ENCODE peak calls at places on chromosomes 2 and 18, in five cellular contexts. One of them, this sample, is unnamed.

GRCh38 chr2:215461836-215462532 is 26.1 kb upstream of the FN1 start:
- DNase-seq in upper lobe of left lung: no peak
- DNase-seq in sigmoid colon: no peak
- DNase-seq in IMR-90: peak; percentile 67
- DNase-seq in stomach: no peak
- DNase-seq in this sample: no peak

GRCh38 chr18:34901299-34901698 is 139.9 kb upstream of the MAPRE2 start:
- DNase-seq in upper lobe of left lung: no peak
- DNase-seq in sigmoid colon: no peak
- DNase-seq in IMR-90: peak; percentile 25
- DNase-seq in stomach: no peak
- DNase-seq in this sample: no peak

GRCh38 chr2:20108655-20109396 is 57.4 kb upstream of the LAPTM4A start:
- DNase-seq in upper lobe of left lung: no peak
- DNase-seq in sigmoid colon: no peak
- DNase-seq in IMR-90: peak; percentile 85
- DNase-seq in stomach: no peak
- DNase-seq in this sample: peak; percentile 46

GRCh38 chr2:237616373-237617304 is 10.7 kb upstream of the LRRFIP1 start:
- DNase-seq in upper lobe of left lung: no peak
- DNase-seq in sigmoid colon: no peak
- DNase-seq in IMR-90: peak; percentile 85
- DNase-seq in stomach: no peak
- DNase-seq in this sample: no peak

GRCh38 chr2:3742743-3743142 is 39.4 kb downstream of the DCDC2C start:
- DNase-seq in upper lobe of left lung: no peak
- DNase-seq in sigmoid colon: no peak
- DNase-seq in IMR-90: no peak
- DNase-seq in stomach: no peak
- DNase-seq in this sample: no peak

GRCh38 chr2:78757191-78757590 is 268.3 kb upstream of the REG3G start:
- DNase-seq in upper lobe of left lung: no peak
- DNase-seq in sigmoid colon: no peak
- DNase-seq in IMR-90: no peak
- DNase-seq in stomach: no peak
- DNase-seq in this sample: no peak

GRCh38 chr2:143110759-143111428 is 18.3 kb upstream of the ARHGAP15 start:
- DNase-seq in upper lobe of left lung: no peak
- DNase-seq in sigmoid colon: no peak
- DNase-seq in IMR-90: peak; percentile 50
- DNase-seq in stomach: peak; percentile 64
- DNase-seq in this sample: peak; percentile 53

GRCh38 chr2:182319556-182319955 is 107.3 kb downstream of the PDE1A start:
- DNase-seq in upper lobe of left lung: no peak
- DNase-seq in sigmoid colon: no peak
- DNase-seq in IMR-90: no peak
- DNase-seq in stomach: no peak
- DNase-seq in this sample: no peak

GRCh38 chr2:42965910-42966309 is 173.5 kb upstream of the HAAO start:
- DNase-seq in upper lobe of left lung: no peak
- DNase-seq in sigmoid colon: no peak
- DNase-seq in IMR-90: no peak
- DNase-seq in stomach: no peak
- DNase-seq in this sample: no peak

GRCh38 chr2:225310745-225311144 is 88.8 kb upstream of the NYAP2 start:
- DNase-seq in upper lobe of left lung: no peak
- DNase-seq in sigmoid colon: no peak
- DNase-seq in IMR-90: no peak
- DNase-seq in stomach: no peak
- DNase-seq in this sample: no peak

GRCh38 chr2:129438501-129439057 is 540.9 kb upstream of the RAB6C start:
- DNase-seq in upper lobe of left lung: no peak
- DNase-seq in sigmoid colon: no peak
- DNase-seq in IMR-90: no peak
- DNase-seq in stomach: no peak
- DNase-seq in this sample: no peak

GRCh38 chr2:74003494-74004211 is 18.9 kb downstream of the TET3 start:
- DNase-seq in upper lobe of left lung: no peak
- DNase-seq in sigmoid colon: no peak
- DNase-seq in IMR-90: peak; percentile 82
- DNase-seq in stomach: no peak
- DNase-seq in this sample: peak; percentile 59

GRCh38 chr18:68221116-68221724 is 493.7 kb downstream of the TMX3 start:
- DNase-seq in upper lobe of left lung: no peak
- DNase-seq in sigmoid colon: no peak
- DNase-seq in IMR-90: no peak
- DNase-seq in stomach: no peak
- DNase-seq in this sample: no peak

GRCh38 chr2:64259301-64259700 is 115.1 kb upstream of the PELI1 start:
- DNase-seq in upper lobe of left lung: no peak
- DNase-seq in sigmoid colon: no peak
- DNase-seq in IMR-90: no peak
- DNase-seq in stomach: no peak
- DNase-seq in this sample: no peak

GRCh38 chr18:79503891-79504475 is 108.3 kb downstream of the NFATC1 start:
- DNase-seq in upper lobe of left lung: no peak
- DNase-seq in sigmoid colon: no peak
- DNase-seq in IMR-90: no peak
- DNase-seq in stomach: no peak
- DNase-seq in this sample: no peak

GRCh38 chr2:196823750-196824149 is 14.6 kb upstream of the C2orf66 start:
- DNase-seq in upper lobe of left lung: no peak
- DNase-seq in sigmoid colon: no peak
- DNase-seq in IMR-90: peak; percentile 86
- DNase-seq in stomach: no peak
- DNase-seq in this sample: peak; percentile 46

GRCh38 chr18:3058328-3059191 is 45.6 kb upstream of the LPIN2 start:
- DNase-seq in upper lobe of left lung: no peak
- DNase-seq in sigmoid colon: no peak
- DNase-seq in IMR-90: no peak
- DNase-seq in stomach: no peak
- DNase-seq in this sample: no peak

GRCh38 chr2:161580426-161580825 is 43.8 kb upstream of the SLC4A10 start:
- DNase-seq in upper lobe of left lung: no peak
- DNase-seq in sigmoid colon: no peak
- DNase-seq in IMR-90: no peak
- DNase-seq in stomach: no peak
- DNase-seq in this sample: no peak
- H3K27ac ChIP-seq in upper lobe of left lung: no peak overlapping the region
- H3K27ac ChIP-seq in sigmoid colon: no peak overlapping the region
- H3K27ac ChIP-seq in IMR-90: no peak overlapping the region
- H3K27ac ChIP-seq in stomach: no peak overlapping the region
- H3K27ac ChIP-seq in this sample: no peak overlapping the region

GRCh38 chr2:190023860-190024259 is 38.7 kb downstream of the MSTN start:
- DNase-seq in upper lobe of left lung: no peak
- DNase-seq in sigmoid colon: no peak
- DNase-seq in IMR-90: peak; percentile 49
- DNase-seq in stomach: no peak
- DNase-seq in this sample: peak; percentile 16
- TF ChIP-seq CTCF in upper lobe of left lung: no peak
- TF ChIP-seq CTCF in sigmoid colon: no peak
- TF ChIP-seq CTCF in IMR-90: peak; percentile 51
- TF ChIP-seq CTCF in stomach: peak; percentile 41
- TF ChIP-seq CTCF in this sample: peak; percentile 42

GRCh38 chr2:239223029-239223329 is 177.8 kb downstream of the HDAC4 start:
- DNase-seq in upper lobe of left lung: no peak
- DNase-seq in sigmoid colon: no peak
- DNase-seq in IMR-90: peak; percentile 78
- DNase-seq in stomach: peak; percentile 4
- DNase-seq in this sample: no peak

GRCh38 chr2:239222346-239223028 is 178.3 kb downstream of the HDAC4 start:
- DNase-seq in upper lobe of left lung: no peak
- DNase-seq in sigmoid colon: peak; percentile 61
- DNase-seq in IMR-90: peak; percentile 47
- DNase-seq in stomach: peak; percentile 23
- DNase-seq in this sample: no peak

GRCh38 chr2:239223330-239224248 is 177.2 kb downstream of the HDAC4 start:
- DNase-seq in upper lobe of left lung: peak; percentile 71
- DNase-seq in sigmoid colon: peak; percentile 83
- DNase-seq in IMR-90: peak; percentile 53
- DNase-seq in stomach: peak; percentile 65
- DNase-seq in this sample: no peak

GRCh38 chr2:239220363-239220762 is 180.5 kb downstream of the HDAC4 start:
- DNase-seq in upper lobe of left lung: no peak
- DNase-seq in sigmoid colon: no peak
- DNase-seq in IMR-90: no peak
- DNase-seq in stomach: peak; percentile 4
- DNase-seq in this sample: no peak

GRCh38 chr2:239220976-239221375 is 179.8 kb downstream of the HDAC4 start:
- DNase-seq in upper lobe of left lung: no peak
- DNase-seq in sigmoid colon: peak; percentile 64
- DNase-seq in IMR-90: no peak
- DNase-seq in stomach: peak; percentile 13
- DNase-seq in this sample: no peak
- H3K27ac ChIP-seq in upper lobe of left lung: peak overlapping the region; percentile 92
- H3K27ac ChIP-seq in sigmoid colon: peak overlapping the region; percentile 90
- H3K27ac ChIP-seq in IMR-90: peak overlapping the region; percentile 15
- H3K27ac ChIP-seq in stomach: peak overlapping the region; percentile 34
- H3K27ac ChIP-seq in this sample: no peak overlapping the region

GRCh38 chr2:76953733-76954347 is 568.3 kb downstream of the LRRTM4 start:
- DNase-seq in upper lobe of left lung: no peak
- DNase-seq in sigmoid colon: no peak
- DNase-seq in IMR-90: peak; percentile 41
- DNase-seq in stomach: no peak
- DNase-seq in this sample: peak; percentile 14
- TF ChIP-seq CTCF in upper lobe of left lung: peak; percentile 67
- TF ChIP-seq CTCF in sigmoid colon: no peak
- TF ChIP-seq CTCF in IMR-90: peak; percentile 62
- TF ChIP-seq CTCF in stomach: peak; percentile 43
- TF ChIP-seq CTCF in this sample: peak; percentile 64

GRCh38 chr18:44740000-44740399 is 59.3 kb downstream of the SETBP1 start:
- DNase-seq in upper lobe of left lung: no peak
- DNase-seq in sigmoid colon: no peak
- DNase-seq in IMR-90: no peak
- DNase-seq in stomach: no peak
- DNase-seq in this sample: peak; percentile 73
- H3K27ac ChIP-seq in upper lobe of left lung: no peak overlapping the region
- H3K27ac ChIP-seq in sigmoid colon: peak overlapping the region; percentile 9
- H3K27ac ChIP-seq in IMR-90: no peak overlapping the region
- H3K27ac ChIP-seq in stomach: no peak overlapping the region
- H3K27ac ChIP-seq in this sample: no peak overlapping the region

GRCh38 chr18:43559507-43559906 is 282.2 kb upstream of the SYT4 start:
- DNase-seq in upper lobe of left lung: no peak
- DNase-seq in sigmoid colon: no peak
- DNase-seq in IMR-90: no peak
- DNase-seq in stomach: no peak
- DNase-seq in this sample: no peak

DNA sequence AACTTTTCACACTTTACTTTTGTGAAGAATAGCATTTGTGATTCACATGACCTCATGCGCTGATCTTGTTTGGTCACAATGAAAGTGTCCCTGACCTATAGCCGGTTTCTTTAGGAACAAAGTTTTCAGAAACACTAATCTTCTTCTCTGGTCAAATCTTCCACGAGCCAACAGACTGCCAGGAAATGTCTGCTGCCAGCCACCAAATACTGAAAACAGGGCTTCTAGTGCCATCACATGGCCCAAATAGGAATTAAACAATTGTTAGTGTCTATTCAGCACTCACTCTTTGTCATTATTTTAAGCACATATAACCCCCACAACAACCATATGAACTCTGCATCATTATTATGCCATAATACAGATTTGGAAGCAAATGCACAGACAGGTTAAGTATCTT is 286.5 kb upstream of the SYT4 start:
- DNase-seq in upper lobe of left lung: no peak
- DNase-seq in sigmoid colon: no peak
- DNase-seq in IMR-90: peak; percentile 6
- DNase-seq in stomach: peak; percentile 41
- DNase-seq in this sample: peak; percentile 8
- TF ChIP-seq CTCF in upper lobe of left lung: peak; percentile 42
- TF ChIP-seq CTCF in sigmoid colon: no peak
- TF ChIP-seq CTCF in IMR-90: peak; percentile 32
- TF ChIP-seq CTCF in stomach: no peak
- TF ChIP-seq CTCF in this sample: peak; percentile 15

GRCh38 chr18:12318334-12318697 is 10.3 kb downstream of the TUBB6 start:
- DNase-seq in upper lobe of left lung: no peak
- DNase-seq in sigmoid colon: peak; percentile 72
- DNase-seq in IMR-90: no peak
- DNase-seq in stomach: no peak
- DNase-seq in this sample: no peak
- H3K27ac ChIP-seq in upper lobe of left lung: no peak overlapping the region
- H3K27ac ChIP-seq in sigmoid colon: peak overlapping the region; percentile 88
- H3K27ac ChIP-seq in IMR-90: peak overlapping the region; percentile 31
- H3K27ac ChIP-seq in stomach: no peak overlapping the region
- H3K27ac ChIP-seq in this sample: peak overlapping the region; percentile 63

GRCh38 chr18:58772161-58772560 is 92.5 kb upstream of the ZNF532 start:
- DNase-seq in upper lobe of left lung: no peak
- DNase-seq in sigmoid colon: no peak
- DNase-seq in IMR-90: no peak
- DNase-seq in stomach: no peak
- DNase-seq in this sample: no peak

GRCh38 chr18:58762781-58763171 is 91.5 kb downstream of the MALT1 start:
- DNase-seq in upper lobe of left lung: no peak
- DNase-seq in sigmoid colon: no peak
- DNase-seq in IMR-90: no peak
- DNase-seq in stomach: no peak
- DNase-seq in this sample: no peak

GRCh38 chr18:58769321-58769720 is 95.4 kb upstream of the ZNF532 start:
- DNase-seq in upper lobe of left lung: no peak
- DNase-seq in sigmoid colon: no peak
- DNase-seq in IMR-90: no peak
- DNase-seq in stomach: no peak
- DNase-seq in this sample: no peak

GRCh38 chr18:58766164-58766563 is 94.9 kb downstream of the MALT1 start:
- DNase-seq in upper lobe of left lung: no peak
- DNase-seq in sigmoid colon: no peak
- DNase-seq in IMR-90: no peak
- DNase-seq in stomach: no peak
- DNase-seq in this sample: no peak

DNA sequence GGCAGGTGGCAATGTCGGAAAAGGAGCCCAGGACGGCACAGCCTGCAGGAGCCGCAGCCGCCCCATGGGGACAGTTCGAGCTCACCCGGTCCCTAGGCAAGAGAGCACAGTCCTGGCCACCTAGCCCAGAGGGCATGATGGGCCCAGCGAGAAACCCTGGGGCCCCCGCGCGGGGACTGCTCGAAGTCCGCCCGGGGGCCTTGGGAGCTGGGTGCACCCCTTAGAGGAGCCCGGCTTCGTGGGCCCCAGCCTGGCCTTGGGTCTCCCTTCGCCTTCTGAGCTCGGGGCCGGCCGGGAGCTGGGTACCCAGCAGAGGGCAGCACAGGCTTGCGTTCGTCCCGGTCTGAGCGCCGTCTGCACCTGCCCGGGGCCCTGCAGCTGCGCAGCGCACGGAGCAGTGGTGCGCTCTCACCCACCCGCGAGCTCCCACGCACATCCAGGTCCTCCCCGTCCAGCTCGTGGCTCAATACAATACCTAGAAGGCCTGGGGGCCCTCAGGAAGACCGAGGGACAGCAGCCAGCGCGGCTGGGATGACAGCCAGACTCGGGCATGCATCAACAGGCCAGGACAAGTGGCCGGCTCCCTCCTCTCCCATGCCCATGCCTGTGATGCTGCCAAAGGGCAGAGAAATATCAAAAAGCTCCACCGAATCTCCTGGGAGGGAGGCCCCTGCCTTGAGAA is 96.2 kb upstream of the ZNF532 start:
- DNase-seq in upper lobe of left lung: peak; percentile 92
- DNase-seq in sigmoid colon: peak; percentile 84
- DNase-seq in IMR-90: peak; percentile 48
- DNase-seq in stomach: peak; percentile 84
- DNase-seq in this sample: peak; percentile 69
- TF ChIP-seq CTCF in upper lobe of left lung: peak; percentile 87
- TF ChIP-seq CTCF in sigmoid colon: peak; percentile 63
- TF ChIP-seq CTCF in IMR-90: peak; percentile 79
- TF ChIP-seq CTCF in stomach: peak; percentile 81
- TF ChIP-seq CTCF in this sample: peak; percentile 75

This sample was measured in RWPE1.